ENCODE peak calls at places on chromosomes 3 and 15, in eight cellular contexts. U, Y, V, E, I, G, N and K are unnamed samples.
A peak's percentile ranks its signal among the peaks of the same experiment; 100 is the strongest.

GRCh38 chr15:84996055-84996454 is 14.4 kb downstream of the PDE8A start:
- DNase-seq in V (no peak), U (no peak), G (no peak), I (no peak), N (no peak), E (no peak), Y (no peak), K (no peak)

GRCh38 chr15:73989001-73989798 is 2.9 kb downstream of the STOML1 start:
- DNase-seq in N (no peak), V (no peak), Y (no peak), U (no peak), I (no peak), E (peak; percentile 78), G (peak; percentile 92), K (peak; percentile 74)

GRCh38 chr3:151085889-151086483 is 522 bp downstream of the MED12L start:
- DNase-seq in V (peak; percentile 68), N (peak; percentile 33), G (no peak), U (peak; percentile 38), Y (peak; percentile 74), E (peak; percentile 36), I (no peak), K (no peak)

GRCh38 chr15:98660055-98660454 is 11.7 kb downstream of the IGF1R start:
- DNase-seq in Y (no peak), U (no peak), I (no peak), G (no peak), E (no peak), V (no peak), N (no peak), K (no peak)

GRCh38 chr3:11238057-11238456 is 34.1 kb upstream of the ATG7 start:
- DNase-seq in I (no peak), E (peak; percentile 50), V (no peak), G (peak; percentile 96), N (no peak), Y (no peak), U (no peak), K (no peak)

GRCh38 chr3:44529927-44530326 is 25.1 kb upstream of the ZKSCAN7 start:
- DNase-seq in U (no peak), I (no peak), V (peak; percentile 20), N (no peak), Y (no peak), G (peak; percentile 22), E (no peak), K (no peak)

GRCh38 chr15:58212909-58213526 is 74.8 kb downstream of the AQP9 start:
- DNase-seq in Y (no peak), N (no peak), G (peak; percentile 65), U (peak; percentile 33), I (peak; percentile 74), E (peak; percentile 32), V (peak; percentile 5), K (peak; percentile 61)

GRCh38 chr3:151210676-151211381 is 7.8 kb upstream of the GPR171 start:
- DNase-seq in G (peak; percentile 53), Y (no peak), I (no peak), U (no peak), E (no peak), V (peak; percentile 7), N (no peak), K (no peak)

GRCh38 chr15:43939070-43939469 is 112.3 kb downstream of the WDR76 start:
- DNase-seq in V (peak; percentile 13), E (no peak), I (no peak), U (no peak), G (peak; percentile 23), Y (no peak), N (no peak), K (no peak)